ENCODE peak calls at places on chromosomes 1 and 21, in four cellular contexts. W, T, M and P are unnamed samples. For H3K4me1, the result is how much of the 10 kb centered on the place peaks cover.

GRCh38 chr1:180458807-180459206 is 43.6 kb downstream of the ACBD6 start:
- DNase-seq in M (no peak), W (no peak), T (no peak), P (no peak)

GRCh38 chr1:17588048-17588781 is 48.7 kb downstream of the ARHGEF10L start:
- DNase-seq in T (no peak), W (peak), M (peak), P (no peak)

GRCh38 chr1:65508051-65508450 is 87.6 kb downstream of the LEPR start:
- DNase-seq in W (no peak), M (no peak), T (no peak), P (no peak)

GRCh38 chr1:157286646-157287420 is 148.6 kb upstream of the ETV3 start:
- DNase-seq in T (no peak), W (no peak), M (no peak), P (no peak)

GRCh38 chr1:21175670-21176581 is 771 bp downstream of the EIF4G3 start:
- DNase-seq in T (no peak), W (no peak), M (no peak), P (peak)

GRCh38 chr21:33943293-33943692 is 27.7 kb upstream of the ATP5PO start:
- DNase-seq in T (no peak), M (no peak), W (no peak), P (no peak)

GRCh38 chr1:12745126-12745991 is 641 bp upstream of the CFAP107 start:
- DNase-seq in W (no peak), M (no peak), T (no peak), P (no peak)

GRCh38 chr1:53559391-53559815 is 100.2 kb downstream of the DMRTB1 start:
- DNase-seq in W (no peak), M (no peak), T (no peak), P (no peak)

GRCh38 chr1:235015291-235015990 is 113.2 kb downstream of the TOMM20 start:
- DNase-seq in M (no peak), T (no peak), W (no peak), P (no peak)

GRCh38 chr1:185681034-185681633 is 53.1 kb upstream of the HMCN1 start:
- DNase-seq in W (no peak), M (peak), T (peak), P (peak)

GRCh38 chr1:150931773-150932172 is 5.6 kb downstream of the SETDB1 start:
- DNase-seq in W (no peak), M (peak), T (no peak), P (no peak)

GRCh38 chr1:227789042-227789880 is 26.2 kb upstream of the PRSS38 start:
- DNase-seq in M (peak), T (peak), W (no peak), P (no peak)

GRCh38 chr1:227791425-227792090 is 23.9 kb upstream of the PRSS38 start:
- DNase-seq in M (no peak), T (no peak), W (no peak), P (no peak)

GRCh38 chr1:227789881-227790400 is 25.5 kb upstream of the PRSS38 start:
- DNase-seq in T (no peak), M (no peak), W (no peak), P (no peak)

GRCh38 chr1:227792216-227793078 is 23.0 kb upstream of the PRSS38 start:
- DNase-seq in T (no peak), M (no peak), W (no peak), P (no peak)

GRCh38 chr1:227790868-227791267 is 24.6 kb upstream of the PRSS38 start:
- DNase-seq in M (no peak), T (no peak), W (no peak), P (no peak)
- H3K27ac ChIP-seq in M (no peak), T (no peak), W (no peak), P (no peak)

DNA sequence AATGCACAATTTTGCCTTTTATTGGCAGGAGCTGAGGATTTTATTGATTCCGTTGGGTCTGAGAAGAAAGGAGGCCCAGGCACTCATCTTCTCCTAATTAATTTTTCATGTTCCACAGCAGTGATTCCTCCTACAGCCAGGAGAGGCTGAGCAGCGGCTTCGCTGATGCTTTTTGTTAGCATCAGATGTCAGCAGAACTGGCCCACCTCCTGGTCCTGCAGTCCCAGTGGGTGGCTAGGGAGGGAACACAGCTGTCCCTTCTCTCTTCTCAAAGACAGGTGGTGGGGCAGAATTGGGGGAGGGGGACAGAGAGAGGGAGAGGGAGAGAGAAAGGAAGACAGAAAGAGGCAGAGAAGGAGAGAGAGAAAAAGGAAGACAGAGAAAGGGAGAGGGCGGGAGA is 5.7 kb downstream of the MT1HL1 start:
- DNase-seq in T (no peak), W (no peak), M (no peak), P (no peak)
- H3K4me3 ChIP-seq in T (no peak), W (no peak), M (no peak), P (no peak)

GRCh38 chr1:10761503-10762152 is 34.8 kb downstream of the CASZ1 start:
- DNase-seq in T (peak), W (peak), M (no peak), P (no peak)
- H3K4me1 ChIP-seq in T (under half), W (under half), M (under half), P (under half)

GRCh38 chr1:115257596-115257995 is 80.5 kb downstream of the NGF start:
- DNase-seq in M (no peak), W (no peak), T (no peak), P (no peak)

GRCh38 chr1:115266729-115267421 is 71.2 kb downstream of the NGF start:
- DNase-seq in W (no peak), M (peak), T (no peak), P (no peak)

GRCh38 chr1:115258302-115258866 is 79.7 kb downstream of the NGF start:
- DNase-seq in M (peak), T (peak), W (no peak), P (no peak)

GRCh38 chr1:115262886-115263285 is 75.2 kb downstream of the NGF start:
- DNase-seq in M (peak), W (no peak), T (no peak), P (no peak)

DNA sequence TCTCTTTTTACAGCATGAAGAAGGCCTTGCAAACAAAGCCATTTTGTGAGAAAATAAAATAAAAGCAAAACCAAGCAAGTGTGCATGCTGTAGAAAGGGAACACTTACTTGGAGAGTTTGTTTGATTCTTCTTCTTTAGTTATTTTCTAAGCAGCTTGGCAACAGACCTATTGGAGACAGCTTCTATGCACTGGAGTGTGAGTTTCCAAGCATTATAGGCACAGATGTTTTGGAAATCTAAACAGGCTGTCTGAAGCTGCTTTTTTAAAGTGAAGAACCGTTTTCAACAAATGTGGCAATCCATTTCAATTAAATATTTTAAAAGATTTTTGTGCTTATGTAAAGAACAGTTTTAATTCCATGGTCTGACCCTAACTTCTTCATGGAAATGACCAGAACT is 76.5 kb downstream of the NGF start:
- DNase-seq in W (no peak), M (no peak), T (no peak), P (no peak)
- H3K27ac ChIP-seq in W (no peak), M (peak), T (no peak), P (no peak)